ENCODE peak calls at places on chromosomes 7 and 10, in eight cellular contexts. P is activated naive CD8-positive, alpha-beta T cell treated with anti-CD3 and anti-CD28 coated beads for 36 hours; R is endothelial cell; Q is CD8-positive, alpha-beta T cell; E is H9; M is posterior cingulate gyrus; H is activated CD4-positive, alpha-beta memory T cell treated with anti-CD3 and anti-CD28 coated beads for 36 hours; J is NCI-H446. T is an unnamed sample.

GRCh38 chr7:28542410-28542809 is 130.1 kb downstream of the CREB5 start:
- DNase-seq in P (no peak), R (no peak), Q (no peak), E (no peak), M (no peak), H (no peak), J (no peak), T (no peak)

GRCh38 chr10:121935702-121936101 is 7.9 kb upstream of the ATE1 start:
- DNase-seq in P (no peak), R (no peak), Q (no peak), E (no peak), M (no peak), H (no peak), J (no peak), T (no peak)

GRCh38 chr7:46480619-46481018 is 559.5 kb upstream of the IGFBP3 start:
- DNase-seq in P (no peak), R (peak), Q (no peak), E (no peak), M (no peak), H (no peak), J (no peak), T (no peak)

GRCh38 chr10:58952747-58953466 is 223.5 kb upstream of the PHYHIPL start:
- DNase-seq in P (no peak), R (peak), Q (no peak), E (no peak), M (no peak), H (no peak), J (peak), T (no peak)

GRCh38 chr10:50251309-50251850 is at the start of gene ASAH2:
- DNase-seq in P (no peak), R (no peak), Q (no peak), E (no peak), M (no peak), H (no peak), J (no peak), T (no peak)

GRCh38 chr7:84159435-84159834 is 35.2 kb downstream of the SEMA3A start:
- DNase-seq in P (no peak), R (no peak), Q (no peak), E (no peak), M (no peak), H (no peak), J (no peak), T (no peak)

GRCh38 chr10:131775833-131776232 is 125.0 kb upstream of the PPP2R2D start:
- DNase-seq in P (no peak), R (no peak), Q (no peak), E (no peak), M (no peak), H (no peak), J (no peak), T (no peak)

GRCh38 chr10:109784236-109784635 is 139.1 kb downstream of the XPNPEP1 start:
- DNase-seq in P (no peak), R (no peak), Q (no peak), E (no peak), M (no peak), H (no peak), J (no peak), T (no peak)

GRCh38 chr7:101255841-101256240 is 11.0 kb upstream of the FIS1 start:
- DNase-seq in P (no peak), R (no peak), Q (no peak), E (no peak), M (no peak), H (no peak), J (no peak), T (no peak)

GRCh38 chr7:46566375-46566774 is 645.3 kb upstream of the IGFBP3 start:
- DNase-seq in P (no peak), R (no peak), Q (no peak), E (no peak), M (no peak), H (no peak), J (no peak), T (no peak)

GRCh38 chr7:16492513-16493062 is 27.1 kb upstream of the SOSTDC1 start:
- DNase-seq in P (no peak), R (no peak), Q (no peak), E (no peak), M (no peak), H (no peak), J (no peak), T (no peak)

GRCh38 chr10:123287594-123288247 is 133.5 kb downstream of the BUB3 start:
- DNase-seq in P (peak), R (no peak), Q (no peak), E (no peak), M (no peak), H (peak), J (no peak), T (no peak)

GRCh38 chr10:49068209-49068608 is 47.1 kb downstream of the VSTM4 start:
- DNase-seq in P (no peak), R (no peak), Q (no peak), E (no peak), M (no peak), H (no peak), J (no peak), T (no peak)

GRCh38 chr10:3425713-3426112 is 253.1 kb upstream of the PITRM1 start:
- DNase-seq in P (no peak), R (no peak), Q (no peak), E (no peak), M (no peak), H (no peak), J (no peak), T (no peak)

GRCh38 chr10:85187047-85187446 is 858.7 kb downstream of the CCSER2 start:
- DNase-seq in P (no peak), R (no peak), Q (no peak), E (no peak), M (no peak), H (no peak), J (no peak), T (no peak)

GRCh38 chr10:79937661-79938226 is 11.2 kb downstream of the SFTPD start:
- DNase-seq in P (no peak), R (peak), Q (no peak), E (peak), M (no peak), H (no peak), J (peak), T (no peak)

GRCh38 chr10:49649936-49650723 is 29.3 kb upstream of the C10orf53 start:
- DNase-seq in P (no peak), R (no peak), Q (no peak), E (peak), M (no peak), H (no peak), J (no peak), T (no peak)

GRCh38 chr10:84353052-84353803 is 24.8 kb downstream of the CCSER2 start:
- DNase-seq in P (no peak), R (no peak), Q (no peak), E (peak), M (no peak), H (no peak), J (no peak), T (no peak)

GRCh38 chr10:3776796-3777571 is 8.0 kb downstream of the KLF6 start:
- DNase-seq in P (peak), R (no peak), Q (peak), E (peak), M (no peak), H (peak), J (no peak), T (no peak)

GRCh38 chr7:158396301-158396905 is 191.2 kb downstream of the PTPRN2 start:
- DNase-seq in P (no peak), R (no peak), Q (no peak), E (no peak), M (peak), H (no peak), J (no peak), T (no peak)

GRCh38 chr7:122748195-122748594 is 45.5 kb upstream of the RNF148 start:
- DNase-seq in P (no peak), R (no peak), Q (no peak), E (no peak), M (no peak), H (no peak), J (no peak), T (no peak)

GRCh38 chr10:89563861-89564478 is 28.6 kb upstream of the SLC16A12 start:
- DNase-seq in P (no peak), R (peak), Q (no peak), E (no peak), M (no peak), H (no peak), J (peak), T (no peak)

GRCh38 chr10:71244638-71245419 is 32.5 kb downstream of the UNC5B start:
- DNase-seq in P (no peak), R (no peak), Q (no peak), E (no peak), M (peak), H (no peak), J (no peak), T (peak)

GRCh38 chr7:141287936-141288335 is 214.1 kb downstream of the TMEM178B start:
- DNase-seq in P (no peak), R (no peak), Q (no peak), E (no peak), M (no peak), H (no peak), J (no peak), T (no peak)

GRCh38 chr10:32713560-32713959 is 244.5 kb downstream of the ITGB1 start:
- DNase-seq in P (no peak), R (no peak), Q (no peak), E (no peak), M (no peak), H (no peak), J (no peak), T (no peak)

GRCh38 chr7:127900735-127901685 is 130.2 kb downstream of the LRRC4 start:
- DNase-seq in P (no peak), R (peak), Q (no peak), E (peak), M (peak), H (no peak), J (no peak), T (no peak)

GRCh38 chr10:122551450-122551849 is 9.1 kb upstream of the DMBT1 start:
- DNase-seq in P (peak), R (no peak), Q (peak), E (peak), M (no peak), H (peak), J (no peak), T (no peak)

GRCh38 chr10:43120948-43121290 is 17.3 kb upstream of the CSGALNACT2 start:
- DNase-seq in P (peak), R (no peak), Q (peak), E (no peak), M (peak), H (peak), J (no peak), T (no peak)

GRCh38 chr7:130901209-130901783 is 167.3 kb upstream of the KLF14 start:
- DNase-seq in P (no peak), R (no peak), Q (no peak), E (no peak), M (peak), H (peak), J (peak), T (peak)

GRCh38 chr10:35456784-35457183 is 120.5 kb downstream of the CCNY start:
- DNase-seq in P (no peak), R (no peak), Q (no peak), E (no peak), M (no peak), H (no peak), J (no peak), T (no peak)

T was measured in AG09309.